ENCODE peak calls at places on chromosomes 4 and X, in four cellular contexts. U is amygdala, J is sciatic nerve, H is PC-3. G is an unnamed sample.

GRCh38 chr4:38650133-38650532 is 13.9 kb upstream of the KLF3 start:
- DNase-seq in U (no peak), J (no peak), H (no peak), G (no peak)

GRCh38 chr4:7557447-7557846 is 122.7 kb upstream of the PSAPL1 start:
- DNase-seq in U (no peak), J (no peak), H (peak), G (peak)

GRCh38 chr4:76896731-76897521 is 1.0 kb downstream of the SOWAHB start:
- DNase-seq in U (no peak), J (no peak), H (peak), G (peak)

GRCh38 chr4:148116264-148116663 is 325.9 kb downstream of the NR3C2 start:
- DNase-seq in U (no peak), J (no peak), H (peak), G (no peak)

GRCh38 chrX:116409224-116409623 is 27.2 kb upstream of the SLC6A14 start:
- DNase-seq in U (no peak), J (no peak), H (no peak), G (no peak)

GRCh38 chrX:10882484-10882883 is 228.6 kb upstream of the HCCS start:
- DNase-seq in U (no peak), J (no peak), H (no peak), G (no peak)

GRCh38 chrX:25278341-25278740 is 262.6 kb upstream of the ARX start:
- DNase-seq in U (no peak), J (no peak), H (no peak), G (no peak)

GRCh38 chr4:41514169-41514568 is 23.8 kb upstream of the LIMCH1 start:
- DNase-seq in U (no peak), J (no peak), H (no peak), G (no peak)

GRCh38 chr4:87007345-87008181 is 72.8 kb downstream of the AFF1 start:
- DNase-seq in U (no peak), J (peak), H (peak), G (no peak)

GRCh38 chr4:79181190-79181589 is 144.7 kb downstream of the NAA11 start:
- DNase-seq in U (no peak), J (no peak), H (no peak), G (no peak)

GRCh38 chr4:48033825-48034413 is 17.3 kb downstream of the NIPAL1 start:
- DNase-seq in U (no peak), J (no peak), H (peak), G (no peak)

GRCh38 chrX:13036896-13037295 is 7.5 kb downstream of the FAM9C start:
- DNase-seq in U (no peak), J (no peak), H (no peak), G (no peak)

GRCh38 chr4:138734746-138735145 is 280.8 kb upstream of the NOCT start:
- DNase-seq in U (no peak), J (no peak), H (no peak), G (no peak)

GRCh38 chr4:8910100-8910821 is 38.6 kb upstream of the HMX1 start:
- DNase-seq in U (no peak), J (peak), H (no peak), G (peak)

GRCh38 chrX:850471-850916 is 219.9 kb downstream of the SHOX start:
- DNase-seq in U (no peak), J (no peak), H (no peak), G (no peak)

GRCh38 chr4:25767877-25768475 is 94.8 kb downstream of the SEL1L3 start:
- DNase-seq in U (no peak), J (peak), H (peak), G (peak)

GRCh38 chr4:91829531-91829930 is 474.2 kb upstream of the GRID2 start:
- DNase-seq in U (no peak), J (no peak), H (peak), G (no peak)

GRCh38 chrX:151743651-151744470 is 9.3 kb downstream of the CNGA2 start:
- DNase-seq in U (no peak), J (no peak), H (no peak), G (no peak)